ENCODE peak calls at places on chromosomes 13 and 19, in six cellular contexts. X is PC-3, Z is T follicular helper cell, S is lung microvascular endothelial cell, W is tibial nerve, E is kidney tubule cell. H is an unnamed sample.

GRCh38 chr13:80030491-80030890 is 310.4 kb downstream of the SPRY2 start:
- DNase-seq in X (peak; percentile 88), E (peak; percentile 57), Z (no peak), W (no peak), S (peak; percentile 53), H (peak; percentile 73)

GRCh38 chr13:88068975-88069374 is 397.8 kb downstream of the SLITRK5 start:
- DNase-seq in W (no peak), E (no peak), X (peak; percentile 6), S (no peak), Z (no peak), H (no peak)

GRCh38 chr19:18221815-18222725 is 4.2 kb downstream of the PDE4C start:
- DNase-seq in Z (no peak), E (no peak), W (no peak), S (no peak), X (no peak), H (no peak)

GRCh38 chr19:28402701-28403290 is 810.2 kb downstream of the UQCRFS1 start:
- DNase-seq in S (no peak), W (no peak), Z (no peak), E (no peak), X (no peak), H (no peak)

GRCh38 chr13:49512578-49512977 is 16.8 kb downstream of the PHF11 start:
- DNase-seq in Z (no peak), E (no peak), W (no peak), S (no peak), X (no peak), H (no peak)

GRCh38 chr13:110399801-110400200 is 92.7 kb downstream of the COL4A2 start:
- DNase-seq in E (no peak), S (no peak), X (no peak), W (no peak), Z (no peak), H (no peak)

GRCh38 chr13:99606322-99607089 is 105.2 kb downstream of the TM9SF2 start:
- DNase-seq in X (peak; percentile 69), E (peak; percentile 88), Z (peak; percentile 85), W (peak; percentile 86), S (peak; percentile 89), H (peak; percentile 81)

GRCh38 chr13:46553886-46554855 is 1.2 kb downstream of the LRCH1 start:
- DNase-seq in X (peak; percentile 78), Z (peak; percentile 55), S (peak; percentile 64), E (peak; percentile 90), W (peak; percentile 59), H (peak; percentile 97)

GRCh38 chr13:111949311-111949710 is 117.6 kb upstream of the SOX1 start:
- DNase-seq in W (no peak), Z (no peak), E (no peak), S (no peak), X (no peak), H (no peak)

GRCh38 chr19:45099465-45100201 is 6.7 kb downstream of the PPP1R37 start:
- DNase-seq in W (no peak), X (no peak), Z (no peak), S (no peak), E (peak; percentile 77), H (peak; percentile 43)

GRCh38 chr13:106882222-106882621 is 314.3 kb upstream of the ARGLU1 start:
- DNase-seq in S (no peak), E (no peak), Z (no peak), W (no peak), X (no peak), H (no peak)

GRCh38 chr13:94860981-94861407 is 148.6 kb upstream of the SOX21 start:
- DNase-seq in E (peak; percentile 48), Z (no peak), S (peak; percentile 89), W (peak; percentile 22), X (peak; percentile 31), H (peak; percentile 36)

GRCh38 chr13:78060966-78061365 is 142.3 kb upstream of the EDNRB start:
- DNase-seq in W (no peak), Z (no peak), X (no peak), S (no peak), E (no peak), H (no peak)

GRCh38 chr19:19445911-19446361 is 40.5 kb downstream of the GATAD2A start:
- DNase-seq in X (no peak), E (peak; percentile 49), W (no peak), S (no peak), Z (no peak), H (peak; percentile 57)

GRCh38 chr19:33000510-33000909 is 28.5 kb downstream of the FAAP24 start:
- DNase-seq in E (no peak), Z (no peak), W (no peak), X (no peak), S (no peak), H (no peak)

GRCh38 chr19:46654621-46655152 is 6.3 kb downstream of the DACT3 start:
- DNase-seq in W (no peak), S (no peak), E (no peak), Z (no peak), X (no peak), H (no peak)

GRCh38 chr19:10699650-10700335 is 1.4 kb upstream of the QTRT1 start:
- DNase-seq in E (peak; percentile 67), W (peak; percentile 68), S (peak; percentile 71), X (peak; percentile 85), Z (peak; percentile 59), H (peak; percentile 84)

GRCh38 chr19:16660763-16661479 is at the start of gene TMEM38A:
- DNase-seq in Z (peak; percentile 10), S (peak; percentile 13), E (peak; percentile 52), X (peak; percentile 45), W (no peak), H (peak; percentile 37)

GRCh38 chr13:109646423-109646822 is 140.0 kb downstream of the IRS2 start:
- DNase-seq in E (no peak), W (no peak), Z (no peak), X (no peak), S (no peak), H (no peak)

GRCh38 chr19:4402171-4403004 is at the start of gene CHAF1A:
- DNase-seq in W (peak; percentile 98), Z (peak; percentile 100), X (peak; percentile 98), E (peak; percentile 100), S (peak; percentile 100), H (peak; percentile 100)

GRCh38 chr19:50607874-50608785 is 31.6 kb downstream of the SYT3 start:
- DNase-seq in Z (peak; percentile 58), W (peak; percentile 33), E (peak; percentile 72), S (peak; percentile 92), X (peak; percentile 34), H (peak; percentile 43)

GRCh38 chr19:28883241-28883693 is 329.7 kb downstream of the UQCRFS1 start:
- DNase-seq in S (no peak), X (no peak), W (peak; percentile 37), Z (no peak), E (peak; percentile 13), H (no peak)

GRCh38 chr13:36530050-36530789 is 97.9 kb downstream of the CCNA1 start:
- DNase-seq in E (peak; percentile 74), X (peak; percentile 79), S (no peak), Z (no peak), W (no peak), H (no peak)

H was measured in ELR.